ENCODE peak calls at places on chromosome 10, in ten cellular contexts. One of them, this sample, is unnamed.

GRCh38 chr10:77121829-77122228 is 515.8 kb downstream of the KCNMA1 start:
- DNase-seq in foreskin fibroblast: no peak
- DNase-seq in omental fat pad: no peak
- DNase-seq in posterior cingulate gyrus: no peak
- DNase-seq in activated T-cell treated with anti-CD3 and anti-CD28 coated beads, Interleukin-2, amount 50 U/mL, for 4 hours: no peak
- DNase-seq in AG09319: no peak
- DNase-seq in activated effector memory CD4-positive, alpha-beta T cell treated with anti-CD3 and anti-CD28 coated beads, Interleukin-2, amount 50 U/mL, for 16 hours: no peak
- DNase-seq in upper lobe of left lung: no peak
- DNase-seq in HT-29: no peak
- DNase-seq in mucosa of gallbladder: no peak
- DNase-seq in this sample: no peak

GRCh38 chr10:80964955-80965614 is 427.4 kb downstream of the SH2D4B start:
- DNase-seq in foreskin fibroblast: no peak
- DNase-seq in omental fat pad: no peak
- DNase-seq in posterior cingulate gyrus: no peak
- DNase-seq in activated T-cell treated with anti-CD3 and anti-CD28 coated beads, Interleukin-2, amount 50 U/mL, for 4 hours: no peak
- DNase-seq in AG09319: no peak
- DNase-seq in activated effector memory CD4-positive, alpha-beta T cell treated with anti-CD3 and anti-CD28 coated beads, Interleukin-2, amount 50 U/mL, for 16 hours: no peak
- DNase-seq in upper lobe of left lung: no peak
- DNase-seq in HT-29: no peak
- DNase-seq in mucosa of gallbladder: no peak
- DNase-seq in this sample: no peak

GRCh38 chr10:123637326-123637880 is 28.8 kb upstream of the GPR26 start:
- DNase-seq in foreskin fibroblast: peak; percentile 2
- DNase-seq in omental fat pad: no peak
- DNase-seq in posterior cingulate gyrus: no peak
- DNase-seq in activated T-cell treated with anti-CD3 and anti-CD28 coated beads, Interleukin-2, amount 50 U/mL, for 4 hours: no peak
- DNase-seq in AG09319: no peak
- DNase-seq in activated effector memory CD4-positive, alpha-beta T cell treated with anti-CD3 and anti-CD28 coated beads, Interleukin-2, amount 50 U/mL, for 16 hours: no peak
- DNase-seq in upper lobe of left lung: no peak
- DNase-seq in HT-29: no peak
- DNase-seq in mucosa of gallbladder: no peak
- DNase-seq in this sample: no peak

GRCh38 chr10:91683976-91684375 is 51.1 kb upstream of the PPP1R3C start:
- DNase-seq in foreskin fibroblast: peak; percentile 88
- DNase-seq in omental fat pad: no peak
- DNase-seq in posterior cingulate gyrus: no peak
- DNase-seq in activated T-cell treated with anti-CD3 and anti-CD28 coated beads, Interleukin-2, amount 50 U/mL, for 4 hours: no peak
- DNase-seq in AG09319: no peak
- DNase-seq in activated effector memory CD4-positive, alpha-beta T cell treated with anti-CD3 and anti-CD28 coated beads, Interleukin-2, amount 50 U/mL, for 16 hours: no peak
- DNase-seq in upper lobe of left lung: no peak
- DNase-seq in HT-29: no peak
- DNase-seq in mucosa of gallbladder: no peak
- DNase-seq in this sample: no peak

GRCh38 chr10:97898429-97898828 is 48.8 kb downstream of the GOLGA7B start:
- DNase-seq in foreskin fibroblast: no peak
- DNase-seq in omental fat pad: no peak
- DNase-seq in posterior cingulate gyrus: no peak
- DNase-seq in activated T-cell treated with anti-CD3 and anti-CD28 coated beads, Interleukin-2, amount 50 U/mL, for 4 hours: no peak
- DNase-seq in AG09319: no peak
- DNase-seq in activated effector memory CD4-positive, alpha-beta T cell treated with anti-CD3 and anti-CD28 coated beads, Interleukin-2, amount 50 U/mL, for 16 hours: no peak
- DNase-seq in upper lobe of left lung: no peak
- DNase-seq in HT-29: no peak
- DNase-seq in mucosa of gallbladder: no peak
- DNase-seq in this sample: no peak

GRCh38 chr10:80206277-80206655 is 929 bp upstream of the ANXA11 start:
- DNase-seq in foreskin fibroblast: no peak
- DNase-seq in omental fat pad: no peak
- DNase-seq in posterior cingulate gyrus: no peak
- DNase-seq in activated T-cell treated with anti-CD3 and anti-CD28 coated beads, Interleukin-2, amount 50 U/mL, for 4 hours: no peak
- DNase-seq in AG09319: no peak
- DNase-seq in activated effector memory CD4-positive, alpha-beta T cell treated with anti-CD3 and anti-CD28 coated beads, Interleukin-2, amount 50 U/mL, for 16 hours: no peak
- DNase-seq in upper lobe of left lung: no peak
- DNase-seq in HT-29: no peak
- DNase-seq in mucosa of gallbladder: no peak
- DNase-seq in this sample: no peak

GRCh38 chr10:23095966-23096813 is 811 bp downstream of the MSRB2 start:
- DNase-seq in foreskin fibroblast: peak; percentile 78
- DNase-seq in omental fat pad: peak; percentile 28
- DNase-seq in posterior cingulate gyrus: peak; percentile 17
- DNase-seq in activated T-cell treated with anti-CD3 and anti-CD28 coated beads, Interleukin-2, amount 50 U/mL, for 4 hours: peak; percentile 16
- DNase-seq in AG09319: no peak
- DNase-seq in activated effector memory CD4-positive, alpha-beta T cell treated with anti-CD3 and anti-CD28 coated beads, Interleukin-2, amount 50 U/mL, for 16 hours: peak; percentile 65
- DNase-seq in upper lobe of left lung: peak; percentile 84
- DNase-seq in HT-29: peak; percentile 55
- DNase-seq in mucosa of gallbladder: peak; percentile 24
- DNase-seq in this sample: peak; percentile 56

GRCh38 chr10:3126741-3127342 is 45.7 kb downstream of the PITRM1 start:
- DNase-seq in foreskin fibroblast: peak; percentile 16
- DNase-seq in omental fat pad: no peak
- DNase-seq in posterior cingulate gyrus: no peak
- DNase-seq in activated T-cell treated with anti-CD3 and anti-CD28 coated beads, Interleukin-2, amount 50 U/mL, for 4 hours: no peak
- DNase-seq in AG09319: no peak
- DNase-seq in activated effector memory CD4-positive, alpha-beta T cell treated with anti-CD3 and anti-CD28 coated beads, Interleukin-2, amount 50 U/mL, for 16 hours: no peak
- DNase-seq in upper lobe of left lung: no peak
- DNase-seq in HT-29: no peak
- DNase-seq in mucosa of gallbladder: no peak
- DNase-seq in this sample: no peak

GRCh38 chr10:7480742-7481381 is 70.0 kb upstream of the SFMBT2 start:
- DNase-seq in foreskin fibroblast: no peak
- DNase-seq in omental fat pad: no peak
- DNase-seq in posterior cingulate gyrus: no peak
- DNase-seq in activated T-cell treated with anti-CD3 and anti-CD28 coated beads, Interleukin-2, amount 50 U/mL, for 4 hours: no peak
- DNase-seq in AG09319: no peak
- DNase-seq in activated effector memory CD4-positive, alpha-beta T cell treated with anti-CD3 and anti-CD28 coated beads, Interleukin-2, amount 50 U/mL, for 16 hours: no peak
- DNase-seq in upper lobe of left lung: no peak
- DNase-seq in HT-29: no peak
- DNase-seq in mucosa of gallbladder: no peak
- DNase-seq in this sample: peak; percentile 69

GRCh38 chr10:60089095-60089494 is 182.7 kb upstream of the CCDC6 start:
- DNase-seq in foreskin fibroblast: peak; percentile 28
- DNase-seq in omental fat pad: no peak
- DNase-seq in posterior cingulate gyrus: no peak
- DNase-seq in activated T-cell treated with anti-CD3 and anti-CD28 coated beads, Interleukin-2, amount 50 U/mL, for 4 hours: no peak
- DNase-seq in AG09319: no peak
- DNase-seq in activated effector memory CD4-positive, alpha-beta T cell treated with anti-CD3 and anti-CD28 coated beads, Interleukin-2, amount 50 U/mL, for 16 hours: no peak
- DNase-seq in upper lobe of left lung: no peak
- DNase-seq in HT-29: peak; percentile 61
- DNase-seq in mucosa of gallbladder: peak; percentile 19
- DNase-seq in this sample: no peak

GRCh38 chr10:60809157-60809556 is 30.9 kb downstream of the CDK1 start:
- DNase-seq in foreskin fibroblast: peak; percentile 88
- DNase-seq in omental fat pad: no peak
- DNase-seq in posterior cingulate gyrus: no peak
- DNase-seq in activated T-cell treated with anti-CD3 and anti-CD28 coated beads, Interleukin-2, amount 50 U/mL, for 4 hours: no peak
- DNase-seq in AG09319: no peak
- DNase-seq in activated effector memory CD4-positive, alpha-beta T cell treated with anti-CD3 and anti-CD28 coated beads, Interleukin-2, amount 50 U/mL, for 16 hours: no peak
- DNase-seq in upper lobe of left lung: no peak
- DNase-seq in HT-29: no peak
- DNase-seq in mucosa of gallbladder: no peak
- DNase-seq in this sample: no peak

GRCh38 chr10:30986027-30986672 is 45.5 kb downstream of the ZNF438 start:
- DNase-seq in foreskin fibroblast: peak; percentile 74
- DNase-seq in omental fat pad: no peak
- DNase-seq in posterior cingulate gyrus: no peak
- DNase-seq in activated T-cell treated with anti-CD3 and anti-CD28 coated beads, Interleukin-2, amount 50 U/mL, for 4 hours: no peak
- DNase-seq in AG09319: no peak
- DNase-seq in activated effector memory CD4-positive, alpha-beta T cell treated with anti-CD3 and anti-CD28 coated beads, Interleukin-2, amount 50 U/mL, for 16 hours: no peak
- DNase-seq in upper lobe of left lung: no peak
- DNase-seq in HT-29: no peak
- DNase-seq in mucosa of gallbladder: no peak
- DNase-seq in this sample: peak; percentile 42

GRCh38 chr10:60916025-60916424 is 28.0 kb downstream of the RHOBTB1 start:
- DNase-seq in foreskin fibroblast: no peak
- DNase-seq in omental fat pad: no peak
- DNase-seq in posterior cingulate gyrus: no peak
- DNase-seq in activated T-cell treated with anti-CD3 and anti-CD28 coated beads, Interleukin-2, amount 50 U/mL, for 4 hours: no peak
- DNase-seq in AG09319: no peak
- DNase-seq in activated effector memory CD4-positive, alpha-beta T cell treated with anti-CD3 and anti-CD28 coated beads, Interleukin-2, amount 50 U/mL, for 16 hours: no peak
- DNase-seq in upper lobe of left lung: no peak
- DNase-seq in HT-29: peak; percentile 15
- DNase-seq in mucosa of gallbladder: no peak
- DNase-seq in this sample: no peak

GRCh38 chr10:33306756-33307519 is 27.5 kb downstream of the NRP1 start:
- DNase-seq in foreskin fibroblast: peak; percentile 82
- DNase-seq in omental fat pad: no peak
- DNase-seq in posterior cingulate gyrus: no peak
- DNase-seq in activated T-cell treated with anti-CD3 and anti-CD28 coated beads, Interleukin-2, amount 50 U/mL, for 4 hours: no peak
- DNase-seq in AG09319: no peak
- DNase-seq in activated effector memory CD4-positive, alpha-beta T cell treated with anti-CD3 and anti-CD28 coated beads, Interleukin-2, amount 50 U/mL, for 16 hours: no peak
- DNase-seq in upper lobe of left lung: no peak
- DNase-seq in HT-29: peak; percentile 29
- DNase-seq in mucosa of gallbladder: no peak
- DNase-seq in this sample: no peak

GRCh38 chr10:3995302-3996210 is 210.5 kb upstream of the KLF6 start:
- DNase-seq in foreskin fibroblast: peak; percentile 82
- DNase-seq in omental fat pad: no peak
- DNase-seq in posterior cingulate gyrus: no peak
- DNase-seq in activated T-cell treated with anti-CD3 and anti-CD28 coated beads, Interleukin-2, amount 50 U/mL, for 4 hours: no peak
- DNase-seq in AG09319: no peak
- DNase-seq in activated effector memory CD4-positive, alpha-beta T cell treated with anti-CD3 and anti-CD28 coated beads, Interleukin-2, amount 50 U/mL, for 16 hours: no peak
- DNase-seq in upper lobe of left lung: no peak
- DNase-seq in HT-29: no peak
- DNase-seq in mucosa of gallbladder: no peak
- DNase-seq in this sample: no peak